ENCODE peak calls at places on chromosomes 5 and 9, in ten cellular contexts. P is sigmoid colon, N is adrenal gland, Q is H1, A is right lobe of liver, R is ovary, Y is upper lobe of left lung, G is A549, U is esophagus squamous epithelium, E is body of pancreas. S is an unnamed sample.
A peak's percentile ranks its signal among the peaks of the same experiment; 100 is the strongest.

GRCh38 chr5:137575847-137576246 is 76.7 kb upstream of the SPOCK1 start:
- DNase-seq in R (no peak), P (no peak), G (no peak), U (no peak), Y (no peak), E (peak; percentile 7), A (no peak), N (no peak), Q (no peak), S (no peak)

GRCh38 chr5:34620185-34620584 is 35.9 kb upstream of the RAI14 start:
- DNase-seq in N (no peak), R (no peak), P (no peak), Q (no peak), U (no peak), A (no peak), Y (no peak), E (no peak), G (no peak), S (no peak)

GRCh38 chr9:3087697-3088096 is 243.8 kb upstream of the PUM3 start:
- DNase-seq in A (no peak), P (no peak), R (no peak), N (no peak), G (no peak), Y (no peak), U (no peak), Q (no peak), E (no peak), S (no peak)

GRCh38 chr5:136222575-136223235 is 29.7 kb upstream of the SMIM32 start:
- DNase-seq in N (peak; percentile 33), E (no peak), Q (no peak), R (no peak), G (no peak), U (no peak), P (no peak), A (no peak), Y (no peak), S (no peak)

GRCh38 chr5:151284392-151284967 is 19.1 kb downstream of the SLC36A3 start:
- DNase-seq in U (no peak), E (no peak), P (no peak), R (no peak), Q (peak; percentile 55), G (peak; percentile 33), A (no peak), Y (no peak), N (no peak), S (no peak)

GRCh38 chr9:31140316-31140715 is 1244.1 kb upstream of the ACO1 start:
- DNase-seq in U (no peak), R (no peak), P (no peak), G (peak; percentile 7), E (no peak), Q (no peak), N (no peak), A (no peak), Y (no peak), S (no peak)

GRCh38 chr5:100131161-100131560 is 404.0 kb upstream of the FAM174A start:
- DNase-seq in G (peak; percentile 4), Y (no peak), U (no peak), N (no peak), R (no peak), A (no peak), Q (no peak), E (no peak), P (no peak), S (no peak)

GRCh38 chr5:88677943-88678779 is 204.8 kb downstream of the MEF2C start:
- DNase-seq in A (no peak), G (no peak), P (no peak), Q (no peak), R (no peak), N (no peak), E (no peak), U (no peak), Y (no peak), S (no peak)

GRCh38 chr9:136362450-136362784 is 1.1 kb downstream of the DNLZ start:
- DNase-seq in A (no peak), R (no peak), U (no peak), G (no peak), Y (no peak), E (no peak), Q (no peak), N (no peak), P (no peak), S (no peak)

GRCh38 chr9:92170848-92171247 is 55.6 kb upstream of the SPTLC1 start:
- DNase-seq in U (no peak), Q (no peak), A (no peak), N (no peak), R (no peak), Y (no peak), G (no peak), E (no peak), P (no peak), S (no peak)

GRCh38 chr5:66230551-66230950 is 86.5 kb downstream of the SREK1 start:
- DNase-seq in Y (no peak), G (no peak), A (no peak), E (no peak), U (no peak), R (no peak), N (no peak), P (no peak), Q (no peak), S (no peak)

GRCh38 chr9:135499326-135500070 is 984 bp upstream of the MRPS2 start:
- DNase-seq in R (peak; percentile 98), U (peak; percentile 52), P (peak; percentile 98), G (peak; percentile 84), E (peak; percentile 96), N (peak; percentile 98), Y (peak; percentile 96), Q (peak; percentile 91), A (peak; percentile 98), S (no peak)

GRCh38 chr9:15135167-15135792 is 171.7 kb downstream of the TTC39B start:
- DNase-seq in P (peak; percentile 78), R (peak; percentile 54), A (no peak), U (no peak), N (peak; percentile 48), E (peak; percentile 68), Y (peak; percentile 47), G (peak; percentile 72), Q (peak; percentile 73), S (no peak)

GRCh38 chr9:134965851-134966250 is 48.1 kb upstream of the FCN1 start:
- DNase-seq in A (no peak), E (no peak), Q (no peak), U (no peak), Y (peak; percentile 10), R (peak; percentile 1), P (peak; percentile 20), N (peak; percentile 60), G (no peak), S (no peak)

GRCh38 chr5:39394946-39395345 is 29.8 kb downstream of the DAB2 start:
- DNase-seq in U (no peak), P (no peak), R (no peak), E (no peak), Y (no peak), Q (no peak), A (no peak), N (no peak), G (no peak), S (no peak)

GRCh38 chr5:135386886-135387628 is 12.0 kb downstream of the MACROH2A1 start:
- DNase-seq in P (no peak), G (peak; percentile 88), N (no peak), R (no peak), A (no peak), U (no peak), Q (no peak), Y (peak; percentile 77), E (peak; percentile 68), S (no peak)

GRCh38 chr5:17235736-17236330 is 18.4 kb downstream of the BASP1 start:
- DNase-seq in U (no peak), P (no peak), N (no peak), E (no peak), Q (no peak), A (no peak), Y (no peak), R (no peak), G (no peak), S (no peak)

DNA sequence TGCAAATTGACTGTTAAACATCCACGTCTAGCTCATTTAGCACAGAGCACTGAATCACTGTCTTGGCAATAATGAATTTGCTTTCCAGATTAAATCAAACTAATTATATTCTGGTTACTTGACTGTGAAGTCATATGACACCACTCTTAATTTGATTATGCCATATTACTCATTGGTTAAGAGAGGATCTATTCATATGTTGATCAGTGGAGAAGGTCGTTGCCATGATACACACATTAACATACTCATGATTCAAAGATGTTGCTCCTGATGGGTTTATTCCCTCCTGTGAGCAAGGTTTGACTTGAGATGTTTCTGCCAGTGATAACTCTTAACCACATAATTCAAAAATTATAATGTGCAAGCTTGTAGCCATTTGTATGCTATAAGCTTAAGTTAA is 644.6 kb downstream of the EFNA5 start:
- DNase-seq in R (no peak), U (no peak), Y (no peak), Q (no peak), P (no peak), A (no peak), E (no peak), N (no peak), G (no peak), S (no peak)
- H3K4me3 ChIP-seq in R (no peak overlapping the region), U (no peak overlapping the region), Y (no peak overlapping the region), Q (no peak overlapping the region), P (no peak overlapping the region), A (no peak overlapping the region), E (no peak overlapping the region), N (no peak overlapping the region), G (no peak overlapping the region), S (no peak overlapping the region)

DNA sequence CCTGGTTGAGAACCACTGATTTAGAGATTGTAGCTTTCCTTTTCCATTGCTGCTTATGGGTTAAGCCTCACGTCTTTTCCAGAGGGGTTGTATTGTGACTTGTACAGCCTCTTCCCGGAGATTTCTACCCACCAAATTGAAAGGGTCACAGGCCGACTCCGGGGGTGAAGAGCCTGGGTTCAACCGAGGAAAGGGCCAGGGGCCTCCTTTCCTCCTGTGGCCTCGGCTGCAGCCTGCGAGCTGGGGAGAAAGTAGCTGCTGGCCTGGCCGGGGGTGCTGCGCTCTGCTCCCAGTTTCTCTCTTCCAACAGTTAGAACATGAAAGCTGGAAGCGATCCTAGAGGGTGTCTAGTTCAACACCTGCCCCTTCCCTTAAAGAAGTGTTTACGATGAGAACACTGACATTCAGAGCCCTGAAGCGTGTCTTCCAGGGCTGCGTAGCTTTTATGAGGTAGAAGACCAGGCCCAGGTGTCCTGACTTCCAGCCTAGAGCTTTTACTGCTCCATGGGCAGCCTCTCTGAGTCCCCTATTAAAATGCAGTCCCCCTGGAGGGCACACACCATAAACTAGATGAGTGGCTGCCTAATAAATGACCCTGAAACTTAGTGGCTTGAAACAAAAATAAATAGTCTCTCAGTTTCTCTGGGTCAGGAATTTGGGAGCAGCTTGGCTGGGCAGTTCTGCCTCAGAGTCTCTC is 56.9 kb downstream of the ACER2 start:
- DNase-seq in P (no peak), Q (no peak), N (no peak), Y (no peak), E (no peak), G (no peak), R (no peak), U (no peak), A (no peak), S (no peak)
- TF ChIP-seq POLR2A in P (no peak), Q (no peak), N (no peak), Y (no peak), E (no peak), G (no peak), R (no peak), U (no peak), A (no peak), S (no peak)

GRCh38 chr5:59040804-59041201 is 457.9 kb downstream of the RAB3C start:
- DNase-seq in P (no peak), N (no peak), Q (no peak), A (no peak), G (peak; percentile 61), Y (no peak), U (no peak), E (no peak), R (no peak), S (no peak)
- H3K4me1 ChIP-seq in P (peaks cover 48% of the 10 kb centered on the region), N (no peaks in the 10 kb centered on the region), Q (no peaks in the 10 kb centered on the region), A (no peaks in the 10 kb centered on the region), G (peaks cover 45% of the 10 kb centered on the region), Y (peaks cover 23% of the 10 kb centered on the region), U (peaks cover 23% of the 10 kb centered on the region), E (peaks cover 19% of the 10 kb centered on the region), R (peaks cover 2% of the 10 kb centered on the region), S (peaks cover 45% of the 10 kb centered on the region)

GRCh38 chr5:124747770-124748686 is 1.6 kb upstream of the ZNF608 start:
- DNase-seq in E (no peak), U (no peak), N (peak; percentile 27), Q (no peak), A (no peak), Y (no peak), P (no peak), R (no peak), G (peak; percentile 4), S (no peak)
- H3K4me3 ChIP-seq in E (peak overlapping the region; percentile 12), U (peak overlapping the region; percentile 78), N (peak overlapping the region; percentile 53), Q (peak overlapping the region; percentile 90), A (peak overlapping the region; percentile 54), Y (peak overlapping the region; percentile 54), P (peak overlapping the region; percentile 64), R (peak overlapping the region; percentile 69), G (peak overlapping the region; percentile 46), S (peak overlapping the region; percentile 86)

S was measured in vagina.